ENCODE peak calls at places on chromosomes 3 and 15, in five cellular contexts. Y, N, W, J and K are unnamed samples.
A peak's percentile ranks its signal among the peaks of the same experiment; 100 is the strongest.

GRCh38 chr3:104323226-104323625 is 1043.5 kb upstream of the ALCAM start:
- DNase-seq in J (no peak), W (no peak), N (peak; percentile 43), Y (peak; percentile 30), K (no peak)

GRCh38 chr3:184635126-184635525 is 73.5 kb downstream of the EPHB3 start:
- DNase-seq in N (no peak), W (no peak), Y (no peak), J (no peak), K (no peak)

GRCh38 chr15:25777047-25777446 is 86.1 kb downstream of the ATP10A start:
- DNase-seq in Y (no peak), N (no peak), W (no peak), J (no peak), K (no peak)

GRCh38 chr15:70271422-70272088 is 173.8 kb upstream of the TLE3 start:
- DNase-seq in J (no peak), N (no peak), W (peak; percentile 89), Y (peak; percentile 28), K (peak; percentile 81)

GRCh38 chr15:73981761-73982222 is 10.3 kb downstream of the STOML1 start:
- DNase-seq in Y (no peak), J (no peak), N (no peak), W (peak; percentile 60), K (peak; percentile 43)

GRCh38 chr15:43794269-43795037 is 2.3 kb downstream of the SERF2 start:
- DNase-seq in J (no peak), N (no peak), W (no peak), Y (no peak), K (no peak)

GRCh38 chr15:57060799-57061198 is 142.4 kb downstream of the TCF12 start:
- DNase-seq in W (no peak), J (no peak), N (no peak), Y (no peak), K (peak; percentile 87)

GRCh38 chr3:177005718-177006405 is 191.4 kb downstream of the TBL1XR1 start:
- DNase-seq in W (no peak), N (no peak), J (no peak), Y (no peak), K (no peak)

GRCh38 chr3:69970827-69971226 is 28.7 kb upstream of the SAMMSON start:
- DNase-seq in N (no peak), W (no peak), J (no peak), Y (no peak), K (no peak)

GRCh38 chr15:73630030-73630429 is 3.2 kb downstream of the NPTN start:
- DNase-seq in N (no peak), W (no peak), J (no peak), Y (no peak), K (no peak)